ENCODE peak calls at places on chromosomes 6 and 20, in seven cellular contexts. C is stimulated activated CD4-positive, alpha-beta T cell treated with anti-CD3 and anti-CD28 coated beads, Interleukin-4, amount 100 ng/mL, for 48 hours; Q is BJ; H is AG09319; F is A172; O is amygdala; K is fibroblast of pulmonary artery. U is an unnamed sample.

GRCh38 chr6:22954749-22955385 is 385.5 kb downstream of the HDGFL1 start:
- DNase-seq in Q (no peak), O (no peak), H (no peak), C (no peak), K (peak), F (no peak), U (peak)

GRCh38 chr6:131372535-131372934 is 200.5 kb upstream of the ARG1 start:
- DNase-seq in F (no peak), O (no peak), C (no peak), K (no peak), H (no peak), Q (no peak), U (peak)

GRCh38 chr6:127343753-127344659 is 597 bp upstream of the ECHDC1 start:
- DNase-seq in F (peak), H (no peak), Q (no peak), C (no peak), K (peak), O (no peak), U (peak)

GRCh38 chr20:43736588-43737091 is 9.8 kb upstream of the GTSF1L start:
- DNase-seq in F (no peak), K (no peak), H (no peak), Q (no peak), O (no peak), C (peak), U (no peak)

GRCh38 chr20:25529295-25529951 is 55.9 kb downstream of the NINL start:
- DNase-seq in F (no peak), O (no peak), Q (no peak), K (no peak), C (no peak), H (no peak), U (no peak)

GRCh38 chr20:57508381-57508780 is 16.6 kb downstream of the CTCFL start:
- DNase-seq in F (no peak), K (no peak), Q (no peak), O (no peak), H (no peak), C (no peak), U (no peak)

GRCh38 chr6:3965071-3965718 is 113.7 kb downstream of the FAM217A start:
- DNase-seq in C (no peak), H (peak), O (no peak), F (no peak), Q (no peak), K (no peak), U (peak)

GRCh38 chr6:104473021-104473429 is 386.7 kb downstream of the HACE1 start:
- DNase-seq in F (no peak), Q (no peak), K (no peak), H (no peak), C (no peak), O (no peak), U (no peak)

GRCh38 chr6:83462524-83462923 is 31.7 kb upstream of the ME1 start:
- DNase-seq in Q (no peak), O (no peak), H (no peak), C (no peak), K (no peak), F (no peak), U (no peak)

GRCh38 chr20:4837760-4838159 is 116.1 kb downstream of the PRND start:
- DNase-seq in H (no peak), C (no peak), O (no peak), F (no peak), K (no peak), Q (no peak), U (no peak)

GRCh38 chr6:5164092-5164491 is 79.0 kb downstream of the PPP1R3G start:
- DNase-seq in C (no peak), Q (no peak), O (no peak), H (no peak), K (no peak), F (no peak), U (no peak)

GRCh38 chr6:166786704-166787293 is 159.7 kb upstream of the RPS6KA2 start:
- DNase-seq in Q (peak), C (peak), H (peak), K (peak), F (peak), O (no peak), U (peak)

GRCh38 chr6:68876792-68877493 is 241.9 kb downstream of the ADGRB3 start:
- DNase-seq in O (no peak), C (no peak), Q (no peak), K (peak), H (no peak), F (no peak), U (peak)

GRCh38 chr20:9241232-9241692 is 172.4 kb downstream of the PLCB4 start:
- DNase-seq in F (peak), C (no peak), Q (peak), O (no peak), K (peak), H (peak), U (peak)

GRCh38 chr6:164072240-164072666 is 657.7 kb downstream of the QKI start:
- DNase-seq in H (no peak), C (no peak), K (peak), Q (no peak), O (no peak), F (no peak), U (no peak)

GRCh38 chr6:145836170-145836569 is 21.6 kb upstream of the FBXO30 start:
- DNase-seq in Q (no peak), C (peak), F (peak), K (peak), H (no peak), O (no peak), U (peak)

GRCh38 chr6:6925391-6926164 is 182.2 kb upstream of the RREB1 start:
- DNase-seq in O (no peak), H (no peak), C (no peak), F (no peak), Q (no peak), K (no peak), U (peak)

GRCh38 chr6:72709436-72709835 is 87.6 kb downstream of the KCNQ5 start:
- DNase-seq in Q (peak), O (no peak), K (no peak), F (no peak), H (peak), C (no peak), U (no peak)

GRCh38 chr20:54025166-54025835 is 45.1 kb downstream of the BCAS1 start:
- DNase-seq in F (peak), K (peak), Q (no peak), O (no peak), H (peak), C (no peak), U (peak)

U was measured in GM23248.